ENCODE peak calls at places on chromosomes 13 and 19, in five cellular contexts. V is DMS79 treated with DMSO at 0.1 percent for 48 hours; M is cardiac fibroblast; H is T-helper 1 cell; O is CD8-positive, alpha-beta memory T cell. B is an unnamed sample.

GRCh38 chr19:8242212-8242821 is 33.1 kb downstream of the CERS4 start:
- DNase-seq in V (no peak), M (no peak), H (no peak), O (no peak), B (no peak)

GRCh38 chr13:73722120-73722519 is 412.1 kb downstream of the KLF12 start:
- DNase-seq in O (no peak), H (peak), M (peak), V (no peak), B (no peak)

GRCh38 chr19:47075179-47075811 is 26.9 kb upstream of the TMEM160 start:
- DNase-seq in M (no peak), H (no peak), O (no peak), V (no peak), B (no peak)

GRCh38 chr13:93224545-93224944 is 2.1 kb upstream of the GPC6 start:
- DNase-seq in V (no peak), H (no peak), M (peak), O (no peak), B (no peak)

GRCh38 chr19:13887529-13887928 is 10.6 kb downstream of the NANOS3 start:
- DNase-seq in V (no peak), O (peak), M (peak), H (no peak), B (peak)

GRCh38 chr19:40553885-40554857 is 22.5 kb upstream of the SHKBP1 start:
- DNase-seq in M (no peak), H (no peak), V (no peak), O (no peak), B (no peak)

GRCh38 chr19:35777411-35777841 is 2.1 kb downstream of the ARHGAP33 start:
- DNase-seq in V (no peak), M (no peak), H (no peak), O (no peak), B (no peak)

GRCh38 chr19:42201489-42202289 is 15.8 kb downstream of the DEDD2 start:
- DNase-seq in M (no peak), V (no peak), O (peak), H (peak), B (peak)

GRCh38 chr19:58037927-58038687 is 4.3 kb downstream of the ZSCAN1 start:
- DNase-seq in M (no peak), O (no peak), V (peak), H (no peak), B (no peak)

GRCh38 chr19:35907377-35907745 is 734 bp downstream of the TYROBP start:
- DNase-seq in O (no peak), V (no peak), M (no peak), H (no peak), B (no peak)

GRCh38 chr19:4094761-4095487 is 28.2 kb upstream of the ZBTB7A start:
- DNase-seq in M (no peak), O (no peak), V (no peak), H (no peak), B (no peak)

GRCh38 chr13:100913143-100913542 is 238.5 kb upstream of the TMTC4 start:
- DNase-seq in V (no peak), M (no peak), O (no peak), H (no peak), B (no peak)

GRCh38 chr13:28574617-28575142 is 79.8 kb upstream of the FLT1 start:
- DNase-seq in M (peak), V (no peak), O (no peak), H (peak), B (no peak)

GRCh38 chr13:36907266-36907665 is 12.8 kb downstream of the SMAD9 start:
- DNase-seq in M (no peak), H (no peak), V (no peak), O (no peak), B (no peak)

GRCh38 chr13:49256841-49257240 is 9.1 kb downstream of the CDADC1 start:
- DNase-seq in O (no peak), M (peak), H (no peak), V (no peak), B (no peak)

GRCh38 chr19:2275588-2276428 is 6.2 kb downstream of the PEAK3 start:
- DNase-seq in M (no peak), V (no peak), H (no peak), O (no peak), B (no peak)

GRCh38 chr13:94481966-94482365 is 2.5 kb upstream of the DCT start:
- DNase-seq in V (no peak), H (no peak), M (peak), O (no peak), B (no peak)

GRCh38 chr13:51067376-51068125 is 43.5 kb downstream of the C13orf42 start:
- DNase-seq in O (no peak), H (no peak), V (no peak), M (no peak), B (no peak)

GRCh38 chr19:16368385-16369305 is 44.0 kb downstream of the KLF2 start:
- DNase-seq in O (peak), V (no peak), M (no peak), H (peak), B (peak)

GRCh38 chr19:46944918-46945628 is 74.6 kb upstream of the NPAS1 start:
- DNase-seq in V (peak), M (peak), O (no peak), H (no peak), B (no peak)

GRCh38 chr13:39957868-39958676 is 302.6 kb downstream of the COG6 start:
- DNase-seq in O (peak), V (peak), H (peak), M (no peak), B (no peak)

GRCh38 chr19:5665781-5666513 is 14.4 kb downstream of the MICOS13 start:
- DNase-seq in M (peak), V (no peak), H (no peak), O (no peak), B (no peak)

GRCh38 chr19:2554856-2555255 is 78.9 kb downstream of the GADD45B start:
- DNase-seq in V (no peak), M (no peak), O (no peak), H (no peak), B (no peak)

GRCh38 chr13:50401721-50402510 is 386.7 kb downstream of the KCNRG start:
- DNase-seq in H (no peak), O (no peak), M (peak), V (no peak), B (no peak)

GRCh38 chr19:23283925-23284324 is 33.7 kb upstream of the ZNF724 start:
- DNase-seq in M (peak), H (peak), V (no peak), O (peak), B (peak)

GRCh38 chr19:22532388-22533310 is 101.5 kb upstream of the ZNF492 start:
- DNase-seq in O (no peak), V (no peak), H (no peak), M (no peak), B (no peak)

GRCh38 chr13:113841355-113841653 is 22.6 kb downstream of the GAS6 start:
- DNase-seq in O (peak), H (no peak), M (no peak), V (no peak), B (no peak)

GRCh38 chr13:80881495-80882482 is 540.9 kb upstream of the SPRY2 start:
- DNase-seq in H (no peak), M (peak), V (no peak), O (no peak), B (no peak)

GRCh38 chr13:49956131-49956530 is 20.0 kb upstream of the SPRYD7 start:
- DNase-seq in M (no peak), V (no peak), O (no peak), H (no peak), B (no peak)

GRCh38 chr13:102825400-102825799 is 20.4 kb upstream of the ERCC5 start:
- DNase-seq in V (no peak), M (no peak), H (no peak), O (no peak), B (no peak)

GRCh38 chr19:17686592-17687042 is 1.5 kb downstream of the UNC13A start:
- DNase-seq in O (no peak), H (no peak), M (peak), V (peak), B (no peak)

GRCh38 chr19:39692166-39692565 is 12.1 kb upstream of the LGALS14 start:
- DNase-seq in M (no peak), V (no peak), O (no peak), H (no peak), B (no peak)

GRCh38 chr13:44575035-44575434 is 1.1 kb downstream of the TSC22D1 start:
- DNase-seq in V (no peak), H (no peak), M (no peak), O (no peak), B (no peak)

B was measured in immature natural killer cell.